ENCODE peak calls at places on chromosomes 4 and X, in four cellular contexts. N is gastrocnemius medialis, K is IMR-90, B is ovary. L is an unnamed sample.

GRCh38 chr4:105666693-105667092 is 41.8 kb downstream of the INTS12 start:
- DNase-seq in K (peak), B (no peak), N (no peak), L (no peak)

GRCh38 chrX:13094374-13094773 is 50.0 kb upstream of the FAM9C start:
- DNase-seq in N (no peak), B (no peak), K (no peak), L (no peak)

GRCh38 chr4:55439023-55439422 is 43.3 kb downstream of the TMEM165 start:
- DNase-seq in N (no peak), B (no peak), K (no peak), L (no peak)

GRCh38 chr4:45855857-45856256 is 268.0 kb downstream of the GABRG1 start:
- DNase-seq in B (no peak), N (no peak), K (no peak), L (no peak)

GRCh38 chr4:177190995-177191568 is 118.6 kb upstream of the NEIL3 start:
- DNase-seq in K (peak), N (no peak), B (no peak), L (no peak)

GRCh38 chrX:42485621-42486020 is 292.3 kb downstream of the PPP1R2C start:
- DNase-seq in N (no peak), B (no peak), K (no peak), L (no peak)

GRCh38 chr4:163755013-163755412 is 260.5 kb downstream of the TMA16 start:
- DNase-seq in N (no peak), B (no peak), K (peak), L (no peak)

GRCh38 chr4:40337523-40337922 is 2.4 kb downstream of the CHRNA9 start:
- DNase-seq in B (no peak), N (no peak), K (no peak), L (no peak)

GRCh38 chr4:152265149-152265621 is 270.7 kb downstream of the FBXW7 start:
- DNase-seq in K (peak), B (no peak), N (no peak), L (no peak)

GRCh38 chr4:825969-826330 is at the start of gene CPLX1:
- DNase-seq in N (no peak), K (no peak), B (no peak), L (peak)

GRCh38 chr4:54027311-54027710 is 37.1 kb downstream of the CHIC2 start:
- DNase-seq in K (no peak), N (no peak), B (no peak), L (no peak)

GRCh38 chr4:118680808-118681207 is 4.4 kb upstream of the METTL14 start:
- DNase-seq in N (no peak), B (no peak), K (no peak), L (no peak)

GRCh38 chr4:52848255-52848654 is 13.9 kb upstream of the RASL11B start:
- DNase-seq in B (no peak), N (no peak), K (no peak), L (no peak)

GRCh38 chrX:19440713-19441112 is 74.6 kb downstream of the MAP3K15 start:
- DNase-seq in K (peak), B (no peak), N (no peak), L (no peak)

GRCh38 chrX:2609431-2610238 is 81.5 kb upstream of the CD99 start:
- DNase-seq in N (no peak), B (no peak), K (peak), L (no peak)

GRCh38 chrX:2607113-2607512 is 84.0 kb upstream of the CD99 start:
- DNase-seq in N (no peak), B (no peak), K (no peak), L (no peak)

GRCh38 chrX:2610246-2611170 is 80.6 kb upstream of the CD99 start:
- DNase-seq in K (peak), B (no peak), N (no peak), L (no peak)

DNA sequence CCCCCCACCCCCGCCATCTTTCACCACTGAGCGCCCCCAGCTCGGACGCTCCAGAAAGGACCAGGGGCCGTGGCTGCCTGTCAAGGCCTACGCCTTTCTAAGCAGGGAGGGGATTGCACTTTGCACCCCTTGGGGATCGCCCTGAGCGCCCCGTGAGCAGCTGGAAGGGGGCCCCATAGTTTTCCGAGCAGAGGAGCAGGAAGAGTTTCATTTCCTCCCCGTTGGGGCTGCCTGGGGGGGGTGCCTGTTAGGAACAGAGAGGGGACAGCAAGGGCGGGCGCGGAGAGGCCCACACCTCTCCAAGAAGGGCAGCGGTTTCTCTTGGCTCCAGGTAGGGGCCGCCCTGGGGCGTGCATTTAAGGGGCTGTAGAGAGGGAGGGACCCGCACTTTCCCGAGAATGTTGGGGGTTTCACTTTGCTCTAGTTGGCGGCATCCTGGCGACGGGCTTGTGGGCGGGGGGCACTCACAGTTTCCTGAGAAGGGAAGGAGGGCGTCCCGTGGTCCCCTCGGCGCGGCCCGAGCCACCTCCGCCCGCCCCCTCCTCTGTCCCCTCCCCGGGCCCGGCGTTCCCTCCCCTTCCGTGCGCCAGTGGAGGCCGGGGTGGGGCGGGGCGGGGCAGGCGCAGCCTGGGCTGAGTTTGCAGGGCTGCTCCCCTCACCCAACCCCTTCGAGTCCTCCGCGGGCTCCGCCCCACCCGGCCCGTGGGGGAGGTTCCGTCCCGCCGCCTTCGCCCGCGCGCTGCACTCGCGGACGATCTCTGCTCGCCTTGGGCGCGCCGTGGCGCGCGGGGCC is 82.3 kb upstream of the CD99 start:
- DNase-seq in K (peak), B (peak), N (peak), L (peak)
- TF ChIP-seq POLR2A in K (no peak), B (no peak), N (peak), L (peak)

DNA sequence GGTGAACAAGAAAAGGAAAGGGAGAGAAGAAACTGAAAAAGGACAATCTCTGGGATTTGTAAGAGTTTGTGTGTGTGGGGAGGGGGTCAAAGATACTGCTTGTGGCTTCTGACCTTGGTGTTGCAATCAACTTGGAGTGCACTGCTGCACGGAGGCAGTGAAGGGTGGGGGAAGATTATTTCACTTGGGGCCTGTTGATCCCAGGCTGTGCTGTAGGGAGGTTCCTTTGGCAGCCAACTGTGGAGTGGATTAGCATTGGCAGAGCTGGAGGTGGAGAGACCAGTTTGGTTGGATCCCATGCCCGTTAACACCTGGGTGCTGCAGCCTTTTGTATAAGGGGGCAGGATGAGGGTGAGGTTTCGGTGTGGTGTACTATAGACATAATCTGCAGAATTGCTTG is 38.2 kb downstream of the AFF1 start:
- DNase-seq in K (no peak), N (no peak), B (peak), L (peak)
- H3K4me3 ChIP-seq in K (no peak), N (no peak), B (no peak), L (no peak)

GRCh38 chr4:15513545-15513944 is 43.9 kb downstream of the CC2D2A start:
- DNase-seq in N (no peak), B (no peak), K (peak), L (no peak)

GRCh38 chr4:15516494-15516893 is 46.8 kb downstream of the CC2D2A start:
- DNase-seq in N (no peak), K (no peak), B (no peak), L (no peak)

GRCh38 chr4:15515106-15515505 is 45.4 kb downstream of the CC2D2A start:
- DNase-seq in B (no peak), K (peak), N (no peak), L (no peak)
- TF ChIP-seq POLR2A in B (no peak), K (no peak), N (no peak), L (no peak)

DNA sequence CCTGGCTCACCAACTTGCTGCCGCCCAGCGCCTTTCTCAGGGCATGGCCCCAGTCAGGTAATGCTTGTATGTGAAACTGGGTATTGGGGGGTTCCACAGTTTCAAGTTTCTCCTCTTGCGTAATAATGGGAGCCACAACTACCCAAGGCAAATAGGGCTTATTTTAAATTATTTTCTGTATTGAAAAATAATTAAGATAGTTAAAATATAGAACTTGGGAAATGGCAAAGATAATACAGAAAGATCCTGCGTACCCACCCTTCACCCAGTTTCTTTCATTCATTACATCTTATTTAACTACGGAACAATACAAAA is 287 bp upstream of the QRFPR start:
- DNase-seq in N (no peak), K (no peak), B (no peak), L (no peak)
- H3K4me3 ChIP-seq in N (peak), K (no peak), B (no peak), L (no peak)

GRCh38 chrX:2654436-2655340 is 36.4 kb upstream of the CD99 start:
- DNase-seq in B (no peak), K (no peak), N (no peak), L (peak)
- TF ChIP-seq POLR2A in B (no peak), K (no peak), N (no peak), L (no peak)

DNA sequence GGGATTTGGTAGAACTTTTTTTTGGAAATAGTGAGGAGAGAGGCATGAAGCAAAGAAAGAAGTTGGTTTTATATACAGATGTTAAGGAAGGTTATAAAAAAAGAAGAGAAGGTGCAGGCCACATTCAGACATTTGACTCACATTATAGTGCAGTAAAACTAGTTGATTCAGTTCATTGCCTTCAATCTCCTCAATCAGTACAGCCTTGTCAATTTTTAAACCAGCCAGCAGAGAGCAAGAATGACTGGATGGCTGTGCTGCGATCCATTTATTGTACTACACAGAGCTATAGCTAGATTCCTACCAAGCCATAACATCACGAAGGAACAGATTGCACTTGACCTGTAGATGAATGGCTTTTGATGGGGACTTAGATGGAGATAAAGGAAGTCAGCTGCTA is 79.7 kb upstream of the LSM6 start:
- DNase-seq in B (no peak), N (no peak), K (no peak), L (no peak)
- H3K4me3 ChIP-seq in B (no peak), N (no peak), K (no peak), L (no peak)

L was measured in body of pancreas.